ENCODE peak calls at places on chromosome 12, in ten cellular contexts. V is OCI-LY7; L is heart right ventricle; M is suprapubic skin; P is fibroblast of mammary gland; R is uterus; U is kidney; Z is tibial artery; Q is fibroblast of villous mesenchyme; Y is CD8-positive, alpha-beta T cell. E is an unnamed sample.

GRCh38 chr12:93009533-93009932 is 80.4 kb upstream of the EEA1 start:
- DNase-seq in V (no peak), L (no peak), M (no peak), P (no peak), R (no peak), U (no peak), Z (no peak), Q (no peak), Y (no peak), E (no peak)

GRCh38 chr12:124779161-124780141 is 84.2 kb downstream of the SCARB1 start:
- DNase-seq in V (peak; percentile 87), L (no peak), M (no peak), P (peak; percentile 30), R (no peak), U (no peak), Z (no peak), Q (no peak), Y (no peak), E (peak; percentile 17)

GRCh38 chr12:124713436-124714082 is 146.1 kb upstream of the NCOR2 start:
- DNase-seq in V (no peak), L (peak; percentile 64), M (no peak), P (peak; percentile 67), R (no peak), U (no peak), Z (peak; percentile 67), Q (peak; percentile 96), Y (peak; percentile 32), E (peak; percentile 91)

GRCh38 chr12:47753021-47754001 is 5.4 kb downstream of the RAPGEF3 start:
- DNase-seq in V (no peak), L (peak; percentile 84), M (peak; percentile 85), P (no peak), R (no peak), U (peak; percentile 96), Z (peak; percentile 97), Q (peak; percentile 22), Y (no peak), E (no peak)

GRCh38 chr12:101501410-101502045 is 26.4 kb downstream of the SPIC start:
- DNase-seq in V (no peak), L (no peak), M (no peak), P (peak; percentile 12), R (no peak), U (no peak), Z (no peak), Q (peak; percentile 58), Y (no peak), E (peak; percentile 10)

GRCh38 chr12:88141425-88141773 is 489 bp downstream of the CEP290 start:
- DNase-seq in V (no peak), L (no peak), M (no peak), P (no peak), R (no peak), U (no peak), Z (no peak), Q (no peak), Y (no peak), E (no peak)

GRCh38 chr12:130828895-130829294 is 10.2 kb downstream of the STX2 start:
- DNase-seq in V (no peak), L (no peak), M (peak; percentile 16), P (no peak), R (no peak), U (no peak), Z (no peak), Q (no peak), Y (no peak), E (no peak)

GRCh38 chr12:121314441-121314840 is 17.9 kb upstream of the CAMKK2 start:
- DNase-seq in V (no peak), L (no peak), M (no peak), P (no peak), R (no peak), U (no peak), Z (no peak), Q (no peak), Y (no peak), E (no peak)

GRCh38 chr12:32502693-32503510 is 103.5 kb downstream of the FGD4 start:
- DNase-seq in V (no peak), L (no peak), M (no peak), P (peak; percentile 88), R (no peak), U (no peak), Z (no peak), Q (peak; percentile 83), Y (no peak), E (peak; percentile 94)

GRCh38 chr12:79164890-79165289 is 300.3 kb downstream of the SYT1 start:
- DNase-seq in V (no peak), L (no peak), M (no peak), P (no peak), R (no peak), U (no peak), Z (no peak), Q (no peak), Y (no peak), E (no peak)

GRCh38 chr12:53190108-53190729 is 9.5 kb upstream of the CSAD start:
- DNase-seq in V (peak; percentile 57), L (peak; percentile 37), M (peak; percentile 79), P (peak; percentile 70), R (peak; percentile 69), U (no peak), Z (peak; percentile 78), Q (peak; percentile 52), Y (peak; percentile 65), E (peak; percentile 59)

GRCh38 chr12:111775205-111776193 is 8.8 kb downstream of the ALDH2 start:
- DNase-seq in V (peak; percentile 80), L (peak; percentile 92), M (peak; percentile 88), P (peak; percentile 84), R (peak; percentile 82), U (peak; percentile 91), Z (peak; percentile 94), Q (peak; percentile 100), Y (no peak), E (peak; percentile 97)

GRCh38 chr12:30829876-30830275 is 75.1 kb upstream of the CAPRIN2 start:
- DNase-seq in V (no peak), L (no peak), M (no peak), P (no peak), R (no peak), U (no peak), Z (no peak), Q (no peak), Y (no peak), E (no peak)

GRCh38 chr12:52358575-52359350 is 8.5 kb downstream of the KRT85 start:
- DNase-seq in V (peak; percentile 91), L (no peak), M (peak; percentile 32), P (no peak), R (no peak), U (no peak), Z (peak; percentile 43), Q (no peak), Y (peak; percentile 32), E (no peak)

GRCh38 chr12:51970904-51971646 is 19.6 kb downstream of the ACVR1B start:
- DNase-seq in V (peak; percentile 47), L (no peak), M (peak; percentile 34), P (peak; percentile 31), R (no peak), U (no peak), Z (no peak), Q (peak; percentile 59), Y (peak; percentile 24), E (peak; percentile 64)

GRCh38 chr12:94553130-94553519 is 93.5 kb upstream of the CEP83 start:
- DNase-seq in V (no peak), L (no peak), M (no peak), P (peak; percentile 87), R (no peak), U (no peak), Z (no peak), Q (peak; percentile 67), Y (no peak), E (peak; percentile 89)

GRCh38 chr12:75209782-75210138 is at the start of gene KCNC2:
- DNase-seq in V (no peak), L (no peak), M (no peak), P (no peak), R (no peak), U (no peak), Z (no peak), Q (no peak), Y (no peak), E (no peak)

GRCh38 chr12:71214511-71215285 is 56.9 kb upstream of the TSPAN8 start:
- DNase-seq in V (no peak), L (no peak), M (no peak), P (no peak), R (no peak), U (no peak), Z (no peak), Q (no peak), Y (no peak), E (peak; percentile 7)

GRCh38 chr12:108374596-108375320 is 35.6 kb upstream of the CMKLR1 start:
- DNase-seq in V (no peak), L (no peak), M (no peak), P (no peak), R (no peak), U (no peak), Z (no peak), Q (no peak), Y (no peak), E (no peak)
- TF ChIP-seq CTCF in V (no peak), L (no peak), M (no peak), P (no peak), R (no peak), U (no peak), Z (no peak), Q (no peak), Y (no peak), E (no peak)

GRCh38 chr12:119696943-119697342 is 29.0 kb downstream of the PRKAB1 start:
- DNase-seq in V (no peak), L (no peak), M (no peak), P (no peak), R (no peak), U (no peak), Z (peak; percentile 28), Q (no peak), Y (no peak), E (no peak)
- H3K4me3 ChIP-seq in V (no peak overlapping the region), L (no peak overlapping the region), M (no peak overlapping the region), P (no peak overlapping the region), R (no peak overlapping the region), U (no peak overlapping the region), Z (no peak overlapping the region), Q (no peak overlapping the region), Y (no peak overlapping the region), E (no peak overlapping the region)

DNA sequence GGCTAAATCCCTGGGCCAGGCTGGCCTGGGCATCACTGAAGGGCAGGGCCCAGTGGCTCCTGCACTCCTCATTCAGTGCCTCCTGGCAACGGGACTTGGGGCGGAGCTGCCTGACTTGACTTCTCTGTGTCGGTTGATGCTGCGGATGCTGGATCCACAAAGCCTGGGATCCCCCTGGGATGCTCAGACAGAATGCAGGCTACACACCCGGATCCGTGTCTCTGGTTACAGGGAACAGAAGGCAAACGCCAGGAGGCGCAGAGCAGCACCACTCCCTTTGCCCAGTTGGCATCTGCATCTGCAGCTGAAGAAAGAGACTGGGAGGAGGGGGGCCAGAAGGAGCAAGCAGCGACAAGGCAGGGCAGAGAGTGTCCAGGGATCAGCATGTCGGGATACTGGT is 154.5 kb upstream of the FKBP4 start:
- DNase-seq in V (no peak), L (no peak), M (peak; percentile 78), P (peak; percentile 86), R (no peak), U (peak; percentile 63), Z (peak; percentile 77), Q (no peak), Y (no peak), E (no peak)
- TF ChIP-seq CTCF in V (no peak), L (no peak), M (no peak), P (peak; percentile 34), R (no peak), U (no peak), Z (peak; percentile 22), Q (no peak), Y (no peak), E (no peak)

DNA sequence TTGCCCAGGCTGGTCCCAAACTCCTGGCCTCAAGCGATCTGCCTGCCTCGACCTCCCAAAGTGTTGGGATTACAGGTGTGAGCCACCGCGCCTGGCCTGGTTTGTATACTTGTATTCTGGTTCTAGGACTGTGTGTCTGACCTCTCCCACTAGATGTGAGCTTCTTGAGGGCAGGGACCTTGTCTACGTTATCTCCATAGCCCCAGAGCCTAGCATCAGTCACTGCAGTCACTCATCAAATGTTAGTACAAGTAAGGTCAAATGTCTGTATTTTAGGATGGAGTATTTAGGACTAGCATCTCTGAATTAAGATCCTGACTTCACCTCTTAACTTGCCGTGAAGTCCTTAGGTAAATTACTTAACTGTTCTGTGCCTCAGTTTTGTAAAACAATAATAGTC is 2.9 kb downstream of the RILPL2 start:
- DNase-seq in V (no peak), L (no peak), M (no peak), P (no peak), R (no peak), U (no peak), Z (no peak), Q (no peak), Y (no peak), E (no peak)
- H3K4me3 ChIP-seq in V (peak overlapping the region; percentile 88), L (no peak overlapping the region), M (peak overlapping the region; percentile 72), P (no peak overlapping the region), R (no peak overlapping the region), U (peak overlapping the region; percentile 38), Z (peak overlapping the region; percentile 90), Q (no peak overlapping the region), Y (no peak overlapping the region), E (no peak overlapping the region)